ENCODE peak calls at places on chromosome 16, in seven cellular contexts. One of them, this sample, is unnamed.

GRCh38 chr16:15539197-15539596 is 103.8 kb downstream of the MARF1 start:
- DNase-seq in esophagus squamous epithelium: no peak
- DNase-seq in bronchial epithelial cell: no peak
- DNase-seq in OCI-LY7: peak
- DNase-seq in mammary epithelial cell: no peak
- DNase-seq in testis: no peak
- DNase-seq in NB4: peak
- DNase-seq in this sample: peak

GRCh38 chr16:49497466-49497865 is 123.9 kb downstream of the C16orf78 start:
- DNase-seq in esophagus squamous epithelium: no peak
- DNase-seq in bronchial epithelial cell: no peak
- DNase-seq in OCI-LY7: no peak
- DNase-seq in mammary epithelial cell: no peak
- DNase-seq in testis: no peak
- DNase-seq in NB4: no peak
- DNase-seq in this sample: no peak

GRCh38 chr16:57268804-57269800 is 15.4 kb downstream of the PLLP start:
- DNase-seq in esophagus squamous epithelium: no peak
- DNase-seq in bronchial epithelial cell: peak
- DNase-seq in OCI-LY7: no peak
- DNase-seq in mammary epithelial cell: no peak
- DNase-seq in testis: peak
- DNase-seq in NB4: no peak
- DNase-seq in this sample: no peak

GRCh38 chr16:17803625-17804410 is 333.1 kb upstream of the XYLT1 start:
- DNase-seq in esophagus squamous epithelium: no peak
- DNase-seq in bronchial epithelial cell: no peak
- DNase-seq in OCI-LY7: no peak
- DNase-seq in mammary epithelial cell: no peak
- DNase-seq in testis: no peak
- DNase-seq in NB4: no peak
- DNase-seq in this sample: no peak

GRCh38 chr16:24539850-24540484 is 601 bp downstream of the RBBP6 start:
- DNase-seq in esophagus squamous epithelium: no peak
- DNase-seq in bronchial epithelial cell: no peak
- DNase-seq in OCI-LY7: no peak
- DNase-seq in mammary epithelial cell: peak
- DNase-seq in testis: peak
- DNase-seq in NB4: no peak
- DNase-seq in this sample: peak

GRCh38 chr16:23434380-23434779 is 18.6 kb downstream of the COG7 start:
- DNase-seq in esophagus squamous epithelium: no peak
- DNase-seq in bronchial epithelial cell: peak
- DNase-seq in OCI-LY7: peak
- DNase-seq in mammary epithelial cell: peak
- DNase-seq in testis: no peak
- DNase-seq in NB4: peak
- DNase-seq in this sample: peak

GRCh38 chr16:62194828-62195227 is 158.6 kb upstream of the CDH8 start:
- DNase-seq in esophagus squamous epithelium: no peak
- DNase-seq in bronchial epithelial cell: peak
- DNase-seq in OCI-LY7: no peak
- DNase-seq in mammary epithelial cell: no peak
- DNase-seq in testis: no peak
- DNase-seq in NB4: peak
- DNase-seq in this sample: peak

GRCh38 chr16:71569621-71570020 is 7.3 kb downstream of the TAT start:
- DNase-seq in esophagus squamous epithelium: no peak
- DNase-seq in bronchial epithelial cell: no peak
- DNase-seq in OCI-LY7: no peak
- DNase-seq in mammary epithelial cell: no peak
- DNase-seq in testis: no peak
- DNase-seq in NB4: no peak
- DNase-seq in this sample: no peak

GRCh38 chr16:23865853-23866252 is 30.1 kb downstream of the PRKCB start:
- DNase-seq in esophagus squamous epithelium: no peak
- DNase-seq in bronchial epithelial cell: no peak
- DNase-seq in OCI-LY7: no peak
- DNase-seq in mammary epithelial cell: no peak
- DNase-seq in testis: no peak
- DNase-seq in NB4: no peak
- DNase-seq in this sample: no peak

GRCh38 chr16:56700195-56700594 is 17.9 kb downstream of the MT1X start:
- DNase-seq in esophagus squamous epithelium: no peak
- DNase-seq in bronchial epithelial cell: no peak
- DNase-seq in OCI-LY7: no peak
- DNase-seq in mammary epithelial cell: no peak
- DNase-seq in testis: no peak
- DNase-seq in NB4: peak
- DNase-seq in this sample: no peak

DNA sequence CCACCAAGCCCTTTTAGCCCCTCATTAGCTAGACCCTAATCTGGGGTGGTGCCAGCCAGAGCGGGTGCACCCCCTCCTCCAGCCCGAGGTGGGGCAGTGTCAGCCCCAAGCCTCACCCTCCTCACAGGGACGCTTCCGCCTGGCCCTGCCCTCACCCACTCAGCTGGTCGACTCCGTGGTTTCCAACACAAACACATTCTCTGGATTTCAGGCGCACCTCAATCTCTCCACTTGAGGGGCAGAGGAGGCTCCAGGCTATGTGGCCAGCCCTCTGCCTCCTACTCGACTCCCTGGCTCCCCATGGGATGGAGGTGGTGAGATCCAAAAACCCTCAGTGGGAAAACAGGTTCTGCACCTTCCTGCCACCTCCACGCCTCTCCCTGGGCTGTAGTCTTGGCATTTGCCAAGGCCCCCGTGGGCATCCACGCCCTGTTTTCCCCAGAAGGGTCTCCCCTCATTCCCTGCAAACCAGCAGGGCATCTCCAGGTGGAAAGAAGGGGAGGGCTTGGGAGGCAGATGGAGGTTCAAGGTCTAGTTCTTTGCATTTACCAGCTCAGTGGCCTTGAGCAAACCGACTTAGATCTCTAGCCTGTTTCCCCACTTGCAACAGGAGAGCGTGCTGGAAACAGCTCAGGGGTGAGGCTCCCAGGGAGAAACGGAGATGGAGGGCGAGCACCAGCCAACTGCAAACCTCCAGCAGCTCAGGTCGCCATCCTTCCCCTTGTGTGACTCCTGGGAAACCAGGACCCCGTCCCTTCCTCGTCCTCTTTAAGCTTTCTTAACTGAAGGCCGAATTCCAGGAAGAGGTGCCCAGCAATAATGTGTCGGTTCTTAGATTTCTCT is 1.7 kb downstream of the EMP2 start:
- DNase-seq in esophagus squamous epithelium: no peak
- DNase-seq in bronchial epithelial cell: peak
- DNase-seq in OCI-LY7: no peak
- DNase-seq in mammary epithelial cell: peak
- DNase-seq in testis: no peak
- DNase-seq in NB4: no peak
- DNase-seq in this sample: no peak
- TF ChIP-seq CTCF in esophagus squamous epithelium: no peak
- TF ChIP-seq CTCF in bronchial epithelial cell: peak
- TF ChIP-seq CTCF in OCI-LY7: no peak
- TF ChIP-seq CTCF in mammary epithelial cell: peak
- TF ChIP-seq CTCF in testis: no peak
- TF ChIP-seq CTCF in NB4: no peak
- TF ChIP-seq CTCF in this sample: no peak

GRCh38 chr16:86515780-86516617 is 5.7 kb downstream of the FOXF1 start:
- DNase-seq in esophagus squamous epithelium: no peak
- DNase-seq in bronchial epithelial cell: no peak
- DNase-seq in OCI-LY7: no peak
- DNase-seq in mammary epithelial cell: no peak
- DNase-seq in testis: no peak
- DNase-seq in NB4: no peak
- DNase-seq in this sample: no peak
- H3K4me3 ChIP-seq in esophagus squamous epithelium: peak
- H3K4me3 ChIP-seq in bronchial epithelial cell: no peak
- H3K4me3 ChIP-seq in OCI-LY7: no peak
- H3K4me3 ChIP-seq in mammary epithelial cell: no peak
- H3K4me3 ChIP-seq in testis: no peak
- H3K4me3 ChIP-seq in NB4: no peak
- H3K4me3 ChIP-seq in this sample: no peak

GRCh38 chr16:51150894-51151320 is at the start of gene SALL1:
- DNase-seq in esophagus squamous epithelium: no peak
- DNase-seq in bronchial epithelial cell: no peak
- DNase-seq in OCI-LY7: no peak
- DNase-seq in mammary epithelial cell: no peak
- DNase-seq in testis: no peak
- DNase-seq in NB4: no peak
- DNase-seq in this sample: no peak

GRCh38 chr16:51152691-51153261 is 1.7 kb upstream of the SALL1 start:
- DNase-seq in esophagus squamous epithelium: no peak
- DNase-seq in bronchial epithelial cell: no peak
- DNase-seq in OCI-LY7: no peak
- DNase-seq in mammary epithelial cell: no peak
- DNase-seq in testis: no peak
- DNase-seq in NB4: no peak
- DNase-seq in this sample: no peak

GRCh38 chr16:51151435-51151950 is 423 bp upstream of the SALL1 start:
- DNase-seq in esophagus squamous epithelium: no peak
- DNase-seq in bronchial epithelial cell: no peak
- DNase-seq in OCI-LY7: no peak
- DNase-seq in mammary epithelial cell: no peak
- DNase-seq in testis: peak
- DNase-seq in NB4: no peak
- DNase-seq in this sample: no peak

GRCh38 chr16:51153275-51153991 is 2.4 kb upstream of the SALL1 start:
- DNase-seq in esophagus squamous epithelium: no peak
- DNase-seq in bronchial epithelial cell: no peak
- DNase-seq in OCI-LY7: no peak
- DNase-seq in mammary epithelial cell: no peak
- DNase-seq in testis: no peak
- DNase-seq in NB4: no peak
- DNase-seq in this sample: no peak

GRCh38 chr16:51151951-51152663 is 1.0 kb upstream of the SALL1 start:
- DNase-seq in esophagus squamous epithelium: no peak
- DNase-seq in bronchial epithelial cell: no peak
- DNase-seq in OCI-LY7: no peak
- DNase-seq in mammary epithelial cell: no peak
- DNase-seq in testis: peak
- DNase-seq in NB4: no peak
- DNase-seq in this sample: no peak
- TF ChIP-seq CTCF in esophagus squamous epithelium: no peak
- TF ChIP-seq CTCF in bronchial epithelial cell: no peak
- TF ChIP-seq CTCF in OCI-LY7: no peak
- TF ChIP-seq CTCF in mammary epithelial cell: no peak
- TF ChIP-seq CTCF in testis: no peak
- TF ChIP-seq CTCF in NB4: no peak
- TF ChIP-seq CTCF in this sample: no peak

DNA sequence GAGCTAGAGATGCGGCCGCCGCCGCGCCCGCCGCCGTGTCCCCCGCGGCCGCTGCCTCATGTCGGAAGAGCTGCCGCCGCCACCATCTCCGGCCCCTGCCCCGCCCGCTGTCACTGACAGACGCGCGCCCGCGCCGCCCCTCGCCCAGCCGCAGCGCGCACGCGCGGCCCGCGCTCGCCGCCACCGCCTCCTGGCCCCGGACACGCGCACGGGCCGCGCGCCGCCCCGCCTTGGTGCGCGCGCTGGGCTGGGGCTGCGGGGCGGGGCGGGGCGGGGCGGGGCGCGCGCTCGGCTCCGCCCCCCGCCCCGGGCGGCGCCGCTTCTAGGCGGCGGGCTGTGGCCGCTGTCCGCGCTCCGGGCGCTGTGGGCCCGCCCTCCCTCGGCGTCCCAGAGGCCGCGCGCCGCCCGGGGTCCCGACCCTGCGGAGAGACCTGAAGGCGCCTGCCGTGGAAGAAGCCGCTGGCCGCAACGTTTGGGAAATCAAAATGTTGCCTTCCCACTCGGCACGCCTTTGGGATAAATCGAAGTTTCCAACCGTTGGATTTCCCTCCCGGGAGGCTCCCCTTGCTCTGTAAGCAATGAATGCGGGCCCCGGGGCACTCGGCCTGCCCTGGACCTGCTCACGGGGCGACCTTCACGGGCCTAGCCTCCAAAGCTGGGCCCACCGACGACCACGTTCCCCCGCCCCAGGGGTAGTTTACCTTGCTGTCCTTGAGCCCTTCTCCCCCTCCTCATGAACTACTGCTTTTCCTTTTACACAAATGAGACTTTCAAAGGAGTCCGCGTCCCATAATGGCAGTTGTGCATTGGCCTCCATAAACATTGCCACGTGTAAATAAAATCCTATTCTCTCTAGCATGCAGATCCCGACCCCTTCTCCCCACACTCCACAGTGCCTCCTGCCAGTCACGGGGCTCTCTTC is at the start of gene ADCY9:
- DNase-seq in esophagus squamous epithelium: no peak
- DNase-seq in bronchial epithelial cell: no peak
- DNase-seq in OCI-LY7: peak
- DNase-seq in mammary epithelial cell: peak
- DNase-seq in testis: peak
- DNase-seq in NB4: peak
- DNase-seq in this sample: peak
- H3K4me3 ChIP-seq in esophagus squamous epithelium: peak
- H3K4me3 ChIP-seq in bronchial epithelial cell: peak
- H3K4me3 ChIP-seq in OCI-LY7: peak
- H3K4me3 ChIP-seq in mammary epithelial cell: peak
- H3K4me3 ChIP-seq in testis: peak
- H3K4me3 ChIP-seq in NB4: peak
- H3K4me3 ChIP-seq in this sample: peak

GRCh38 chr16:66471696-66472393 is 44.8 kb downstream of the BEAN1 start:
- DNase-seq in esophagus squamous epithelium: no peak
- DNase-seq in bronchial epithelial cell: peak
- DNase-seq in OCI-LY7: no peak
- DNase-seq in mammary epithelial cell: peak
- DNase-seq in testis: no peak
- DNase-seq in NB4: no peak
- DNase-seq in this sample: no peak
- TF ChIP-seq CTCF in esophagus squamous epithelium: no peak
- TF ChIP-seq CTCF in bronchial epithelial cell: no peak
- TF ChIP-seq CTCF in OCI-LY7: no peak
- TF ChIP-seq CTCF in mammary epithelial cell: no peak
- TF ChIP-seq CTCF in testis: no peak
- TF ChIP-seq CTCF in NB4: no peak
- TF ChIP-seq CTCF in this sample: no peak